ENCODE peak calls at places on chromosomes 3 and 15, in ten cellular contexts. X, K, A, V, H, E, J, O, D and U are unnamed samples.

GRCh38 chr3:76131396-76132153 is 346.2 kb upstream of the ZNF717 start:
- DNase-seq in J (no peak), H (no peak), V (no peak), X (no peak), D (peak; percentile 73), O (no peak), K (no peak), A (peak; percentile 76), E (no peak), U (no peak)

GRCh38 chr15:68637755-68638405 is 59.1 kb downstream of the CORO2B start:
- DNase-seq in E (peak; percentile 54), X (no peak), O (peak; percentile 80), J (no peak), D (peak; percentile 96), V (no peak), A (no peak), H (no peak), K (peak; percentile 54), U (no peak)

GRCh38 chr3:37417297-37418082 is 243.1 kb upstream of the LRRFIP2 start:
- DNase-seq in E (no peak), O (no peak), H (no peak), X (no peak), K (no peak), V (no peak), D (peak; percentile 61), J (no peak), A (no peak), U (no peak)

GRCh38 chr3:175585898-175586297 is 726.8 kb downstream of the NAALADL2 start:
- DNase-seq in D (peak; percentile 60), V (no peak), A (peak; percentile 64), E (no peak), K (no peak), X (no peak), O (no peak), H (no peak), J (no peak), U (no peak)

GRCh38 chr3:71984843-71985594 is 200.1 kb upstream of the PROK2 start:
- DNase-seq in J (peak; percentile 78), A (no peak), D (no peak), E (no peak), X (no peak), V (no peak), O (no peak), H (peak; percentile 97), K (no peak), U (no peak)

GRCh38 chr15:100900136-100900894 is 18.8 kb upstream of the LRRK1 start:
- DNase-seq in X (no peak), V (no peak), K (no peak), J (no peak), E (no peak), D (no peak), A (no peak), O (no peak), H (no peak), U (no peak)

GRCh38 chr3:156843071-156843808 is 17.1 kb downstream of the LEKR1 start:
- DNase-seq in D (no peak), K (no peak), O (no peak), H (no peak), J (no peak), V (no peak), X (no peak), A (no peak), E (no peak), U (no peak)

GRCh38 chr3:30904986-30905385 is 10.5 kb upstream of the GADL1 start:
- DNase-seq in H (no peak), E (no peak), D (no peak), K (no peak), J (no peak), X (no peak), A (peak; percentile 64), O (no peak), V (no peak), U (no peak)

GRCh38 chr15:58517682-58518525 is 86.1 kb downstream of the LIPC start:
- DNase-seq in H (peak; percentile 80), A (no peak), D (no peak), O (no peak), V (no peak), J (peak; percentile 33), X (no peak), K (no peak), E (no peak), U (no peak)

GRCh38 chr3:160756907-160757623 is 1.0 kb downstream of the PPM1L start:
- DNase-seq in O (peak; percentile 41), A (no peak), E (peak; percentile 19), K (no peak), D (peak; percentile 3), X (peak; percentile 63), V (peak; percentile 3), J (peak; percentile 3), H (no peak), U (no peak)
- TF ChIP-seq CTCF in O (no peak), A (no peak), E (no peak), K (no peak), D (no peak), X (no peak), V (no peak), J (no peak), H (no peak), U (no peak)

GRCh38 chr3:59899068-59899467 is 849.2 kb upstream of the CFAP20DC start:
- DNase-seq in K (no peak), H (no peak), E (no peak), D (no peak), O (no peak), A (no peak), X (no peak), J (no peak), V (no peak), U (no peak)

GRCh38 chr3:59890637-59891036 is 840.8 kb upstream of the CFAP20DC start:
- DNase-seq in H (no peak), O (no peak), K (no peak), X (no peak), A (no peak), J (no peak), D (no peak), E (no peak), V (no peak), U (no peak)

GRCh38 chr3:59895972-59896371 is 846.1 kb upstream of the CFAP20DC start:
- DNase-seq in J (no peak), A (no peak), X (no peak), O (no peak), H (no peak), K (no peak), V (no peak), E (no peak), D (no peak), U (no peak)

GRCh38 chr3:59894425-59895146 is 844.8 kb upstream of the CFAP20DC start:
- DNase-seq in X (no peak), K (no peak), O (no peak), H (no peak), V (no peak), D (no peak), J (no peak), E (no peak), A (no peak), U (no peak)
- TF ChIP-seq CTCF in X (no peak), K (no peak), O (no peak), H (no peak), V (no peak), D (no peak), J (no peak), E (no peak), A (no peak), U (no peak)

GRCh38 chr15:39785806-39786205 is 3.2 kb upstream of the FSIP1 start:
- DNase-seq in O (no peak), E (no peak), J (no peak), K (no peak), A (no peak), V (no peak), D (no peak), X (no peak), H (no peak), U (no peak)
- TF ChIP-seq CTCF in O (no peak), E (no peak), J (no peak), K (no peak), A (no peak), V (no peak), D (no peak), X (no peak), H (no peak), U (no peak)

GRCh38 chr3:129120254-129121004 is 1.2 kb downstream of the RAB43 start:
- DNase-seq in H (peak; percentile 97), K (peak; percentile 95), A (peak; percentile 87), O (peak; percentile 80), X (peak; percentile 76), J (peak; percentile 81), D (peak; percentile 95), E (peak; percentile 87), V (peak; percentile 38), U (no peak)
- TF ChIP-seq CTCF in H (no peak), K (peak; percentile 47), A (peak; percentile 50), O (peak; percentile 21), X (peak; percentile 52), J (peak; percentile 7), D (no peak), E (no peak), V (peak; percentile 42), U (peak; percentile 68)

GRCh38 chr15:83658406-83658805 is 4.5 kb downstream of the ADAMTSL3 start:
- DNase-seq in O (peak; percentile 50), X (no peak), K (no peak), E (no peak), A (no peak), J (no peak), D (no peak), V (no peak), H (no peak), U (no peak)

GRCh38 chr15:83656192-83656591 is 2.3 kb downstream of the ADAMTSL3 start:
- DNase-seq in H (no peak), X (no peak), A (no peak), J (no peak), O (no peak), K (no peak), D (no peak), E (no peak), V (no peak), U (no peak)

GRCh38 chr15:83659011-83659811 is 5.3 kb downstream of the ADAMTSL3 start:
- DNase-seq in K (no peak), H (no peak), D (no peak), E (no peak), A (no peak), X (no peak), V (no peak), O (peak; percentile 26), J (no peak), U (no peak)

GRCh38 chr15:83656943-83657528 is 3.1 kb downstream of the ADAMTSL3 start:
- DNase-seq in K (no peak), J (no peak), O (no peak), V (no peak), A (no peak), X (no peak), D (no peak), H (no peak), E (no peak), U (no peak)

GRCh38 chr15:83657549-83657948 is 3.6 kb downstream of the ADAMTSL3 start:
- DNase-seq in X (no peak), V (no peak), J (no peak), D (no peak), A (no peak), K (no peak), O (no peak), E (no peak), H (peak; percentile 12), U (no peak)
- TF ChIP-seq CTCF in X (peak; percentile 54), V (peak; percentile 42), J (peak; percentile 49), D (no peak), A (peak; percentile 42), K (no peak), O (peak; percentile 20), E (no peak), H (peak; percentile 24), U (peak; percentile 12)